ENCODE peak calls at places on chromosome 22, in five cellular contexts. K is brain microvascular endothelial cell, P is HFF-Myc, E is AG04450, L is cardiac muscle cell. N is an unnamed sample.

GRCh38 chr22:30635273-30636225 is at the start of gene SLC35E4:
- DNase-seq in K (peak), P (peak), L (peak), E (peak), N (peak)

GRCh38 chr22:40179535-40179934 is 1.8 kb downstream of the TNRC6B start:
- DNase-seq in L (no peak), P (no peak), K (no peak), E (no peak), N (no peak)

GRCh38 chr22:42344391-42344861 is 74.0 kb upstream of the TCF20 start:
- DNase-seq in E (no peak), K (peak), L (peak), P (no peak), N (no peak)

GRCh38 chr22:40932396-40932795 is 18.8 kb upstream of the RBX1 start:
- DNase-seq in P (no peak), L (no peak), K (no peak), E (no peak), N (no peak)

GRCh38 chr22:29503811-29504372 is 23.9 kb downstream of the NEFH start:
- DNase-seq in L (peak), P (peak), E (peak), K (peak), N (peak)

GRCh38 chr22:28779833-28780232 is 7.3 kb downstream of the CCDC117 start:
- DNase-seq in L (no peak), P (no peak), E (no peak), K (no peak), N (no peak)

GRCh38 chr22:48744967-48745841 is 1082.5 kb downstream of the BRD1 start:
- DNase-seq in E (no peak), K (no peak), L (no peak), P (no peak), N (no peak)

GRCh38 chr22:50376064-50376747 is 33.1 kb downstream of the PPP6R2 start:
- DNase-seq in E (no peak), K (no peak), P (no peak), L (no peak), N (no peak)

GRCh38 chr22:48179571-48180546 is 1417.4 kb downstream of the TBC1D22A start:
- DNase-seq in K (no peak), L (no peak), P (no peak), E (no peak), N (no peak)

GRCh38 chr22:22711532-22711913 is 67.1 kb downstream of the GGTLC2 start:
- DNase-seq in K (no peak), P (no peak), L (no peak), E (no peak), N (no peak)

GRCh38 chr22:27630754-27631153 is 170.8 kb downstream of the MN1 start:
- DNase-seq in E (no peak), L (no peak), P (no peak), K (no peak), N (no peak)

GRCh38 chr22:19130959-19131684 is at the start of gene TSSK2:
- DNase-seq in P (no peak), L (no peak), K (no peak), E (no peak), N (no peak)

GRCh38 chr22:20775342-20775895 is 1.5 kb downstream of the SERPIND1 start:
- DNase-seq in P (no peak), K (no peak), L (no peak), E (no peak), N (no peak)
- H3K4me3 ChIP-seq in P (no peak), K (no peak), L (no peak), E (no peak), N (no peak)

DNA sequence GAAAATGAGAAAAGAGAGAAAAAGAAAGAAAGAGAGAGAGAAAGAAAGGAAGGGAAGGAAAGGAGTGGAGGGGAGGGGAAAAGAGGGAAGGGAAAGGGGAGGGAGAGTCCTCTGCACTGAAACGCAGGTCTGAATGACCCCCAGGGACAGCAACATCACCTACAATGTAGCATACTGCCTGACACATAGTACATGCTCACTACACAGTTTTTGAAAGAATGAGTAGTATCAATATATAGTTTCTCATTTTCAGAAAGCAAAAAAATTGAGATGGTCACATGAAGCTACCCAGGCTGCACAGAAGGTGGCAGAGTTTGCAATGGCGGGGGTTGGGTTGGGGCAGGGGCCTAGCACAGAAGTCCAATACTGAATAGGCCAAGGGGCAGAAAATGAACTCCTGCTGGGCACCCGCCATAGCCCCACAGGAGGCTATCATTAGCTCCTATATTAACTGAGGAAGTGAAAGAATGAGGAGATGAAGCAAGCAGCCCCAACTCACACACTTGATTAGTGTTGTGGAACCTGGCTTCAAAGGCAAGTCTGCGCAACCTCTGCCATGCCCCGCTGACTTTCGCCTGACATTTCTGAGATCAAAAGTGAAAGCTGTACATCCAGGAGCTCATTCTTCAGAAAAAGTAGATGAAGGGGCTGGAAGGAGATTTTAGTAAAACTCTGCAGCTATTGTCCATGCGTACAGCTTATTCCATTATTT is 241.2 kb upstream of the SYN3 start:
- DNase-seq in P (no peak), E (no peak), K (no peak), L (no peak), N (no peak)
- TF ChIP-seq CTCF in P (no peak), E (no peak), K (peak), L (no peak), N (no peak)

DNA sequence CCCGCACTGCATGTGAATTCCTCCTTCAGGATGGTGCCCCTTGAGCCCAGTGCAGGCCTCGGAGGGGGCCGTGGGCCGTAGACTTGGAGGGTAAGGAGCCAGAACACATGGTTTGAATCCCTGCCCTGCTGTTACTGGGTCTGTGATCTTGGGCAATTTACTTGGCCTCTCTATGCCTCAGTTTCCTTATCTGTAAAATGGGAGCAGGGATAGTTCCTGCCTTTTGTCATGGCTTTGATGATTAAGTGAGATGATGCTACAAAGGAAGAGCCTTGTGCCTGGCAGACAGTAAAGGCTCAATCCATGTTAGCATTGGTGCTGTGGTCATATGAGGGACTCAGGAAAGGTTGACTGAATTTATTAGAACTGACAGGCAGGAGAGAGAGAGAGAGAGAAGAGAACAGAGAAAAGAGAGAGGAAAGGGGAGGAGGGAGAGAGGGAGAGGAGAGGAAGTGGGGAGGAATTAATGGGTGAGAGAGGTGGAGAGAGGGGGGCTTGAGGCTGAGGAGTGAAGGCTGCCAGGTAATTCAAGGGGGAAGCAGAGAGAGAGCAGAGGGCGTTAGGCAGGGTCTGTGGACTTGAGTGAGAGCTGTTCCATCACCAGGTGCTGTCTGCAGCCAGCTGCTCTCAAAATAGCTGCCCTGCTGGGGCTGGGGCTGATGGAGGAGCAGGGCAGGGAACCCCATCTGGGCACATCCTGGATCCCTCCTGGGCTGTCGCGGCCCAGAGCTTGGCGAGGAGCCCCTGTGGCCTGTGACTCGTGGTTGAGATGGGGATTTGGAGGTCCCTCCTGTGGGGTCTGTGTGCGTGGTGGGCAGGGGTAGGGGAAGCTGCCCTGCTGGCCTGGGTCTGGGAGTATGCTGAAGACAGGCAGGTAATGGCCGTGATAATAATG is 44.1 kb downstream of the MCM5 start:
- DNase-seq in E (no peak), L (no peak), P (no peak), K (no peak), N (no peak)
- H3K4me3 ChIP-seq in E (no peak), L (no peak), P (no peak), K (no peak), N (no peak)

GRCh38 chr22:45335021-45335818 is 25.5 kb downstream of the FAM118A start:
- DNase-seq in L (no peak), E (no peak), P (no peak), K (no peak), N (peak)
- TF ChIP-seq CTCF in L (no peak), E (peak), P (peak), K (peak), N (peak)